ENCODE peak calls at places on chromosomes 16 and 17, in four cellular contexts. One of them, this sample, is unnamed.

GRCh38 chr16:27313422-27314160 is at the start of gene IL4R:
- DNase-seq in ecto neural progenitor cell: peak
- DNase-seq in cardiac muscle cell: peak
- DNase-seq in GM13977: peak
- DNase-seq in this sample: peak

GRCh38 chr16:4588961-4589360 is 25.7 kb downstream of the UBALD1 start:
- DNase-seq in GM13977: no peak
- DNase-seq in cardiac muscle cell: no peak
- DNase-seq in ecto neural progenitor cell: no peak
- DNase-seq in this sample: no peak

GRCh38 chr17:73870035-73870434 is 225.8 kb upstream of the SDK2 start:
- DNase-seq in GM13977: no peak
- DNase-seq in cardiac muscle cell: no peak
- DNase-seq in ecto neural progenitor cell: no peak
- DNase-seq in this sample: no peak

GRCh38 chr17:15978606-15979005 is 20.9 kb downstream of the ZSWIM7 start:
- DNase-seq in cardiac muscle cell: no peak
- DNase-seq in ecto neural progenitor cell: no peak
- DNase-seq in GM13977: no peak
- DNase-seq in this sample: no peak

GRCh38 chr17:15456972-15457722 is 10.3 kb downstream of the CDRT4 start:
- DNase-seq in GM13977: no peak
- DNase-seq in ecto neural progenitor cell: no peak
- DNase-seq in cardiac muscle cell: peak
- DNase-seq in this sample: no peak

GRCh38 chr17:50461550-50462132 is 7.0 kb downstream of the CHAD start:
- DNase-seq in GM13977: no peak
- DNase-seq in ecto neural progenitor cell: peak
- DNase-seq in cardiac muscle cell: no peak
- DNase-seq in this sample: no peak

GRCh38 chr16:47574091-47575054 is 113.2 kb downstream of the PHKB start:
- DNase-seq in GM13977: no peak
- DNase-seq in ecto neural progenitor cell: no peak
- DNase-seq in cardiac muscle cell: peak
- DNase-seq in this sample: no peak

GRCh38 chr16:70430667-70431536 is 8.0 kb downstream of the ST3GAL2 start:
- DNase-seq in GM13977: peak
- DNase-seq in cardiac muscle cell: no peak
- DNase-seq in ecto neural progenitor cell: no peak
- DNase-seq in this sample: no peak

GRCh38 chr16:89561195-89562026 is 929 bp downstream of the RPL13 start:
- DNase-seq in GM13977: no peak
- DNase-seq in ecto neural progenitor cell: no peak
- DNase-seq in cardiac muscle cell: no peak
- DNase-seq in this sample: no peak

GRCh38 chr17:70653850-70654249 is 484.5 kb downstream of the KCNJ2 start:
- DNase-seq in GM13977: no peak
- DNase-seq in ecto neural progenitor cell: no peak
- DNase-seq in cardiac muscle cell: no peak
- DNase-seq in this sample: no peak

GRCh38 chr16:77383606-77384187 is 51.1 kb downstream of the ADAMTS18 start:
- DNase-seq in ecto neural progenitor cell: no peak
- DNase-seq in cardiac muscle cell: no peak
- DNase-seq in GM13977: no peak
- DNase-seq in this sample: no peak

GRCh38 chr16:29943846-29944669 is 17.8 kb upstream of the TMEM219 start:
- DNase-seq in GM13977: no peak
- DNase-seq in cardiac muscle cell: peak
- DNase-seq in ecto neural progenitor cell: no peak
- DNase-seq in this sample: peak

GRCh38 chr16:21603920-21604319 is 4.5 kb downstream of the METTL9 start:
- DNase-seq in cardiac muscle cell: no peak
- DNase-seq in GM13977: no peak
- DNase-seq in ecto neural progenitor cell: no peak
- DNase-seq in this sample: peak

GRCh38 chr16:86942469-86943175 is 364.3 kb downstream of the FOXL1 start:
- DNase-seq in cardiac muscle cell: no peak
- DNase-seq in ecto neural progenitor cell: no peak
- DNase-seq in GM13977: no peak
- DNase-seq in this sample: no peak

GRCh38 chr17:80861892-80862291 is 129.7 kb upstream of the CHMP6 start:
- DNase-seq in cardiac muscle cell: peak
- DNase-seq in GM13977: no peak
- DNase-seq in ecto neural progenitor cell: peak
- DNase-seq in this sample: peak

GRCh38 chr16:89209522-89210044 is 7.9 kb upstream of the ZNF778 start:
- DNase-seq in GM13977: no peak
- DNase-seq in cardiac muscle cell: no peak
- DNase-seq in ecto neural progenitor cell: no peak
- DNase-seq in this sample: no peak

GRCh38 chr16:74862743-74863244 is 88.2 kb upstream of the FA2H start:
- DNase-seq in cardiac muscle cell: peak
- DNase-seq in ecto neural progenitor cell: no peak
- DNase-seq in GM13977: peak
- DNase-seq in this sample: peak

GRCh38 chr16:10729649-10730048 is 14.0 kb upstream of the NUBP1 start:
- DNase-seq in ecto neural progenitor cell: no peak
- DNase-seq in cardiac muscle cell: peak
- DNase-seq in GM13977: no peak
- DNase-seq in this sample: no peak

GRCh38 chr16:66891360-66891759 is 11.0 kb downstream of the PDP2 start:
- DNase-seq in GM13977: no peak
- DNase-seq in cardiac muscle cell: no peak
- DNase-seq in ecto neural progenitor cell: no peak
- DNase-seq in this sample: no peak

GRCh38 chr16:30715777-30716445 is 16.9 kb downstream of the SRCAP start:
- DNase-seq in ecto neural progenitor cell: no peak
- DNase-seq in cardiac muscle cell: peak
- DNase-seq in GM13977: peak
- DNase-seq in this sample: no peak

GRCh38 chr16:51374346-51374745 is 223.3 kb upstream of the SALL1 start:
- DNase-seq in GM13977: no peak
- DNase-seq in cardiac muscle cell: peak
- DNase-seq in ecto neural progenitor cell: no peak
- DNase-seq in this sample: no peak

GRCh38 chr17:35900693-35901487 is 20.7 kb upstream of the CCL5 start:
- DNase-seq in cardiac muscle cell: peak
- DNase-seq in GM13977: no peak
- DNase-seq in ecto neural progenitor cell: no peak
- DNase-seq in this sample: no peak

GRCh38 chr16:86294535-86294934 is 215.8 kb upstream of the FOXF1 start:
- DNase-seq in GM13977: no peak
- DNase-seq in cardiac muscle cell: no peak
- DNase-seq in ecto neural progenitor cell: no peak
- DNase-seq in this sample: no peak

GRCh38 chr17:27546624-27547300 is 84.2 kb upstream of the LGALS9 start:
- DNase-seq in ecto neural progenitor cell: no peak
- DNase-seq in cardiac muscle cell: no peak
- DNase-seq in GM13977: peak
- DNase-seq in this sample: no peak

GRCh38 chr16:53457670-53458069 is 23.4 kb downstream of the RBL2 start:
- DNase-seq in cardiac muscle cell: no peak
- DNase-seq in GM13977: peak
- DNase-seq in ecto neural progenitor cell: no peak
- DNase-seq in this sample: no peak

GRCh38 chr17:64750478-64750877 is 88.4 kb upstream of the SMURF2 start:
- DNase-seq in GM13977: no peak
- DNase-seq in cardiac muscle cell: no peak
- DNase-seq in ecto neural progenitor cell: no peak
- DNase-seq in this sample: no peak

GRCh38 chr16:2584742-2585650 is 47.2 kb downstream of the PDPK1 start:
- DNase-seq in GM13977: no peak
- DNase-seq in cardiac muscle cell: peak
- DNase-seq in ecto neural progenitor cell: no peak
- DNase-seq in this sample: no peak

GRCh38 chr17:2940352-2940751 is 123.1 kb downstream of the OR1D5 start:
- DNase-seq in GM13977: no peak
- DNase-seq in ecto neural progenitor cell: peak
- DNase-seq in cardiac muscle cell: peak
- DNase-seq in this sample: no peak